ENCODE peak calls at places on chromosome 13, in eight cellular contexts. A is PC-9, S is body of pancreas, N is stomach, C is Caco-2, D is Panc1, X is GM23248, M is lower lobe of right lung. P is an unnamed sample. For H3K4me1, the result is how much of the 10 kb centered on the place peaks cover.

GRCh38 chr13:91247768-91248167 is 99.7 kb upstream of the MIR17HG start:
- DNase-seq in A (no peak), S (no peak), N (no peak), C (no peak), D (no peak), X (peak), M (no peak), P (no peak)

GRCh38 chr13:110775576-110775975 is 62.1 kb downstream of the ING1 start:
- DNase-seq in A (no peak), S (no peak), N (no peak), C (no peak), D (no peak), X (no peak), M (no peak), P (no peak)

GRCh38 chr13:41985788-41986508 is 25.0 kb upstream of the VWA8 start:
- DNase-seq in A (no peak), S (no peak), N (no peak), C (no peak), D (no peak), X (peak), M (no peak), P (no peak)

GRCh38 chr13:97911311-97912138 is 42.0 kb upstream of the IPO5 start:
- DNase-seq in A (peak), S (peak), N (no peak), C (peak), D (peak), X (peak), M (no peak), P (no peak)

GRCh38 chr13:106376411-106377112 is 158.9 kb downstream of the EFNB2 start:
- DNase-seq in A (peak), S (peak), N (peak), C (peak), D (peak), X (peak), M (peak), P (no peak)

GRCh38 chr13:28077231-28077630 is 23.1 kb downstream of the FLT3 start:
- DNase-seq in A (no peak), S (no peak), N (no peak), C (no peak), D (no peak), X (no peak), M (no peak), P (no peak)

GRCh38 chr13:90272356-90272755 is 1075.1 kb upstream of the MIR17HG start:
- DNase-seq in A (no peak), S (no peak), N (no peak), C (no peak), D (no peak), X (peak), M (no peak), P (no peak)

GRCh38 chr13:30751183-30751933 is 16.0 kb downstream of the ALOX5AP start:
- DNase-seq in A (no peak), S (peak), N (no peak), C (no peak), D (no peak), X (no peak), M (no peak), P (no peak)

GRCh38 chr13:111859361-111860105 is 207.4 kb upstream of the SOX1 start:
- DNase-seq in A (no peak), S (no peak), N (no peak), C (no peak), D (no peak), X (no peak), M (no peak), P (no peak)

GRCh38 chr13:36475468-36475867 is 43.2 kb downstream of the CCNA1 start:
- DNase-seq in A (peak), S (no peak), N (no peak), C (peak), D (no peak), X (no peak), M (no peak), P (no peak)

GRCh38 chr13:60583911-60584753 is 187.1 kb downstream of the TDRD3 start:
- DNase-seq in A (peak), S (peak), N (no peak), C (no peak), D (no peak), X (peak), M (no peak), P (no peak)

GRCh38 chr13:94065741-94066140 is 413.7 kb downstream of the DCT start:
- DNase-seq in A (no peak), S (no peak), N (no peak), C (no peak), D (no peak), X (peak), M (no peak), P (no peak)

GRCh38 chr13:106095406-106095805 is 440.1 kb downstream of the EFNB2 start:
- DNase-seq in A (no peak), S (no peak), N (no peak), C (no peak), D (no peak), X (no peak), M (no peak), P (no peak)

GRCh38 chr13:44259045-44260042 is 114.3 kb upstream of the SERP2 start:
- DNase-seq in A (no peak), S (peak), N (peak), C (no peak), D (no peak), X (peak), M (peak), P (no peak)

GRCh38 chr13:103187621-103188020 is 121.4 kb upstream of the SLC10A2 start:
- DNase-seq in A (no peak), S (peak), N (no peak), C (no peak), D (no peak), X (peak), M (no peak), P (no peak)

GRCh38 chr13:107202371-107203023 is 634.6 kb upstream of the ARGLU1 start:
- DNase-seq in A (no peak), S (peak), N (peak), C (no peak), D (no peak), X (peak), M (no peak), P (no peak)

GRCh38 chr13:50456111-50456510 is 387.4 kb downstream of the DLEU7 start:
- DNase-seq in A (no peak), S (no peak), N (no peak), C (no peak), D (no peak), X (no peak), M (no peak), P (no peak)

GRCh38 chr13:98939552-98940306 is 38.1 kb downstream of the DOCK9 start:
- DNase-seq in A (no peak), S (no peak), N (no peak), C (no peak), D (no peak), X (peak), M (no peak), P (no peak)

GRCh38 chr13:78589206-78589605 is 14.1 kb downstream of the POU4F1 start:
- DNase-seq in A (peak), S (no peak), N (no peak), C (peak), D (no peak), X (peak), M (no peak), P (no peak)

GRCh38 chr13:38045278-38046048 is 175.9 kb upstream of the TRPC4 start:
- DNase-seq in A (peak), S (no peak), N (no peak), C (peak), D (no peak), X (peak), M (no peak), P (peak)

GRCh38 chr13:24208314-24208713 is 47.8 kb downstream of the SPATA13 start:
- DNase-seq in A (no peak), S (peak), N (no peak), C (no peak), D (no peak), X (peak), M (no peak), P (peak)

GRCh38 chr13:48146636-48147035 is 51.7 kb upstream of the MED4 start:
- DNase-seq in A (no peak), S (no peak), N (no peak), C (no peak), D (no peak), X (no peak), M (no peak), P (no peak)

GRCh38 chr13:96499646-96500045 is 409.7 kb downstream of the HS6ST3 start:
- DNase-seq in A (no peak), S (no peak), N (no peak), C (no peak), D (no peak), X (no peak), M (no peak), P (no peak)

GRCh38 chr13:39144941-39145533 is 106.8 kb downstream of the NHLRC3 start:
- DNase-seq in A (peak), S (peak), N (peak), C (peak), D (peak), X (peak), M (no peak), P (peak)

DNA sequence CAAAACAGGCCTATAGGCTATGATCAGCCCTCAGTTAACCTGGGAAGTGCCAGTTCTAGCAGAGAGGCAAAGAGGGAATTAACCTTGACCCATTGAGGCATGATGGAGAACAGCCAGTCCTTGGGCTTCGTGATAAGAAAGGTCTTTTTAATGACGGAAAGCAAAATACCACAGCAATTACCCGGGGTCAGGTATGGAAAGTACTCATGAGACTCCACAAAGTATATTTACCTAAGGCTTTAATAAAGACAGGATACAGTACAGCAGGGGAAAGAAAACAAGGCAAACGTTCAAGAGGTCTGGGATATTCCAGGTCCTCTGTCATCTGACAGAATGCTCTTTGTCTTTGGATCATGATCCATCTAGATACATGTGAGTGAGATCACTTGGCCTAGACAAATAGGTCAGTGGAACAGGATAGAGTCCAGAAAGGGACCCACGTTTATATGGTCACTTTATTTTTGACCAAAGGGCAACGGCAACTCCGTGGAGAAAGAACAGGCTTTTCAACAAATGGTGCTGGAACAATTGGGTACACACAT is 52.2 kb downstream of the WDFY2 start:
- DNase-seq in A (no peak), S (peak), N (peak), C (peak), D (no peak), X (no peak), M (no peak), P (no peak)
- H3K4me1 ChIP-seq in A (under half), S (half or more), N (half or more), C (under half), D (half or more), X (half or more), M (under half), P (half or more)

DNA sequence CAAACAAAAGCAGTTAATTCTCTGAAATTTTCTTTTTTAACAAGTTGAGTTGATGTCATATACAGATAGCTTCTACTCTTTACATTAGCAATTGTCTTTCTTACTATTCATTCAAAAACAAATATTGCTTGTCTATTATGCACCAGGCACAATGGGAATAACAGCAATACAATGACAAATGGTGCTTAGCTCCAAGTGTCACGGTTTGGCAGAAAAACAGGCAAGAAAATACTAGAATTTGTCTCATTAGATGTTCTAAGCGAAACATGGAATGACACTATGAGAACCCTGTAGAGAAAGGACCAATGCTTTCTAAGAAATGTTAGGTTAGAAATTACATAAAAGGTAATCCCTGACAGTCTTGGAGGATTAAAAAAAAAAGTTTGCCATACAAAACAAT is 187.6 kb downstream of the PCDH9 start:
- DNase-seq in A (no peak), S (no peak), N (no peak), C (no peak), D (no peak), X (no peak), M (no peak), P (no peak)
- H3K4me1 ChIP-seq in A (under half), S (under half), N (under half), C (under half), D (under half), X (under half), M (under half), P (under half)

GRCh38 chr13:40605573-40605972 is 60.9 kb downstream of the FOXO1 start:
- DNase-seq in A (no peak), S (no peak), N (no peak), C (no peak), D (no peak), X (no peak), M (no peak), P (no peak)
- H3K4me1 ChIP-seq in A (under half), S (under half), N (under half), C (under half), D (under half), X (under half), M (under half), P (under half)

GRCh38 chr13:114155320-114155719 is 22.9 kb upstream of the RASA3 start:
- DNase-seq in A (no peak), S (no peak), N (no peak), C (no peak), D (no peak), X (no peak), M (no peak), P (no peak)
- H3K4me1 ChIP-seq in A (under half), S (under half), N (under half), C (under half), D (under half), X (under half), M (under half), P (under half)

P was measured in keratinocyte.